ENCODE peak calls at places on chromosomes 5 and 9, in seven cellular contexts. Y, N, R, L, W, I and K are unnamed samples.
A peak's percentile ranks its signal among the peaks of the same experiment; 100 is the strongest.

GRCh38 chr5:140235776-140236558 is 61.0 kb downstream of the CYSTM1 start:
- DNase-seq in W (no peak), R (no peak), N (no peak), Y (no peak), L (no peak), I (no peak), K (no peak)

GRCh38 chr5:165031361-165031760 is 1525.9 kb downstream of the MAT2B start:
- DNase-seq in L (no peak), R (no peak), W (no peak), N (no peak), I (no peak), Y (no peak), K (no peak)

GRCh38 chr5:55220433-55221185 is 6.5 kb downstream of the MCIDAS start:
- DNase-seq in L (peak; percentile 40), R (peak; percentile 73), W (no peak), I (no peak), Y (peak; percentile 51), N (peak; percentile 26), K (no peak)

GRCh38 chr5:158840193-158840592 is 259.5 kb downstream of the EBF1 start:
- DNase-seq in N (peak; percentile 68), R (no peak), L (no peak), Y (no peak), I (no peak), W (no peak), K (no peak)

GRCh38 chr5:74073257-74073656 is 447.3 kb downstream of the ARHGEF28 start:
- DNase-seq in Y (peak; percentile 1), R (no peak), I (peak; percentile 63), L (no peak), W (no peak), N (no peak), K (no peak)

GRCh38 chr9:4573634-4574391 is 83.5 kb downstream of the SLC1A1 start:
- DNase-seq in L (no peak), N (no peak), I (no peak), W (no peak), R (no peak), Y (no peak), K (no peak)

GRCh38 chr9:136552117-136552685 is 6.4 kb upstream of the NOTCH1 start:
- DNase-seq in N (peak; percentile 86), W (no peak), Y (no peak), R (no peak), I (peak; percentile 59), L (no peak), K (peak; percentile 76)

GRCh38 chr9:109315480-109315879 is 5.4 kb downstream of the EPB41L4B start:
- DNase-seq in N (no peak), Y (no peak), W (no peak), I (no peak), R (no peak), L (no peak), K (no peak)

GRCh38 chr5:171152382-171152781 is 156.7 kb upstream of the TLX3 start:
- DNase-seq in Y (no peak), N (peak; percentile 51), W (no peak), R (no peak), I (peak; percentile 41), L (no peak), K (no peak)

GRCh38 chr9:77839459-77840140 is 191.5 kb upstream of the GNA14 start:
- DNase-seq in I (peak; percentile 78), W (no peak), Y (no peak), R (no peak), L (no peak), N (peak; percentile 80), K (peak; percentile 59)

GRCh38 chr5:74822288-74822687 is 43.9 kb downstream of the FAM169A start:
- DNase-seq in L (no peak), W (no peak), I (no peak), Y (no peak), N (no peak), R (no peak), K (no peak)

GRCh38 chr9:69671904-69672827 is at the start of gene APBA1:
- DNase-seq in R (peak; percentile 46), I (peak; percentile 60), Y (peak; percentile 74), L (peak; percentile 74), W (peak; percentile 73), N (peak; percentile 33), K (no peak)

GRCh38 chr9:128101231-128101641 is 26.3 kb downstream of the PTGES2 start:
- DNase-seq in R (no peak), W (peak; percentile 31), L (no peak), I (no peak), N (peak; percentile 25), Y (no peak), K (no peak)

GRCh38 chr9:31824860-31825259 is 559.6 kb upstream of the ACO1 start:
- DNase-seq in R (no peak), Y (no peak), I (no peak), N (no peak), W (no peak), L (no peak), K (no peak)

GRCh38 chr9:72485821-72486605 is 35.4 kb upstream of the TMC1 start:
- DNase-seq in L (no peak), I (peak; percentile 55), R (no peak), Y (no peak), W (no peak), N (peak; percentile 18), K (no peak)

GRCh38 chr5:59069438-59070079 is 486.7 kb downstream of the RAB3C start:
- DNase-seq in R (no peak), W (no peak), N (peak; percentile 100), L (no peak), Y (no peak), I (peak; percentile 95), K (peak; percentile 88)

GRCh38 chr5:94471496-94471895 is 146.9 kb downstream of the KIAA0825 start:
- DNase-seq in I (peak; percentile 24), N (peak; percentile 21), W (no peak), L (no peak), Y (no peak), R (no peak), K (no peak)

GRCh38 chr5:163104496-163104895 is 332.9 kb upstream of the CCNG1 start:
- DNase-seq in W (no peak), L (no peak), I (no peak), R (peak; percentile 69), N (no peak), Y (no peak), K (no peak)
- TF ChIP-seq CTCF in W (no peak), L (no peak), I (no peak), R (peak; percentile 37), N (no peak), Y (no peak), K (no peak)

DNA sequence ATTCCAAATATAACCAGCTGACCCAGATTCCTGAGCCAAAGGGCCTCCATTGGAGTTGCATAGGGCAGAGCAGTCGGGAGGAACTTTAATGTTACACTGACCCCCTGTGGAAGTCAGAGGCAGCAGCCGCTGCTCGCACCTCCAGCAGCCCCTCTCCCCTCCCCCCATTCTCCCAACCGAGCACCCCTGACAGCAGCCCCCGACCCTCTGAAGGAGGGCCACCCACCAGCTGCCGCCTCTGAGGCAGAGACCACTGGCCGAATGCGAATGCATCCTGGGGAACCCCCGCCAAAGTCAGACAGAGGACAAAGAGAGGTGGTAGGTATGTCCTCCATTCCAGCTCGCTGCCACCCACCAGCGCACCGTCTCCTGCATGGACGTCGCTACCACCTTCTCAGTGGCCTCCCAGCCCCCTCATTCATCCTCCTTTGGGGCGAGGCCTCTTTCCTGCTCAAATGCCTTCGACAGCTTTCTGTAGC is 231.0 kb downstream of the CDK5RAP2 start:
- DNase-seq in R (peak; percentile 73), L (no peak), I (peak; percentile 65), N (peak; percentile 64), Y (peak; percentile 73), W (no peak), K (no peak)
- TF ChIP-seq CTCF in R (peak; percentile 61), L (peak; percentile 61), I (peak; percentile 73), N (peak; percentile 68), Y (peak; percentile 72), W (peak; percentile 49), K (peak; percentile 75)

DNA sequence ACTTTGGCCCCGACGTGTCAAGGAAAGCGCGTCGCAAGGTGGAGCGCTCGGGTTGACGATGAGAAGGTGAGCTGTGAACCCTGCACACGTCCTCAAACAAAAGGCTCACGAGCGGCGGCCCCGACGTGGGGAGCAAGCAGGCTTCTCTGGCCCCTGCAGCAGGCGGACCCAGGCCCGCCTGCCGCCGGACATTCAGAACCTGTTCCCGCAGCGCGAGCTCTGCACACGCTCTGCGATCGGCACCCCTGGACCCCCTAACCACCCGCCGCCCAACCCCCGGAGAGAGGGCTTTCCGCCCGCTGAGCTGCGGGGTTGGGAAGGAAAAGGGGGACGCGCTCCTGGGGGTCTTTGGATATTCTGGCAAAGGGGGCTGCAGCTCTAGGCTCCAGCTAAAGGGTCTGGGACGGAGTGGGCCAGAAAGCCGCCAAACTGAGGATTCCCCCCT is 1.2 kb downstream of the FBN2 start:
- DNase-seq in N (peak; percentile 39), W (no peak), R (peak; percentile 46), Y (no peak), I (peak; percentile 50), L (no peak), K (no peak)
- TF ChIP-seq CTCF in N (no peak), W (no peak), R (no peak), Y (no peak), I (peak; percentile 12), L (no peak), K (peak; percentile 52)

GRCh38 chr9:79953908-79954307 is 382.1 kb downstream of the TLE4 start:
- DNase-seq in L (no peak), R (no peak), N (no peak), Y (no peak), I (no peak), W (no peak), K (no peak)

GRCh38 chr9:79952401-79952800 is 380.6 kb downstream of the TLE4 start:
- DNase-seq in R (no peak), L (no peak), N (peak; percentile 56), I (peak; percentile 22), W (no peak), Y (no peak), K (no peak)

GRCh38 chr9:79955300-79955699 is 383.5 kb downstream of the TLE4 start:
- DNase-seq in I (no peak), R (peak; percentile 33), L (no peak), Y (no peak), W (no peak), N (no peak), K (no peak)
- TF ChIP-seq CTCF in I (peak; percentile 32), R (peak; percentile 31), L (peak; percentile 21), Y (peak; percentile 43), W (peak; percentile 43), N (peak; percentile 30), K (peak; percentile 13)

GRCh38 chr9:89183146-89183545 is 4.5 kb upstream of the SHC3 start:
- DNase-seq in W (no peak), L (no peak), I (no peak), Y (no peak), N (no peak), R (no peak), K (no peak)
- TF ChIP-seq CTCF in W (no peak), L (no peak), I (no peak), Y (no peak), N (no peak), R (no peak), K (no peak)